ENCODE peak calls at places on chromosomes 3 and 15, in ten cellular contexts. R is neural progenitor cell, N is GM12878, Z is lower lobe of right lung, K is ovary, J is Peyer's patch, E is psoas muscle, V is brain microvascular endothelial cell, M is coronary artery, P is tibial artery. G is an unnamed sample.
A peak's percentile ranks its signal among the peaks of the same experiment; 100 is the strongest.

GRCh38 chr3:128554100-128554464 is 61.1 kb upstream of the GATA2 start:
- DNase-seq in R (no peak), N (no peak), Z (no peak), K (no peak), J (no peak), E (no peak), V (peak; percentile 56), M (peak; percentile 53), P (no peak), G (no peak)

GRCh38 chr15:50627351-50628055 is 59.1 kb downstream of the TRPM7 start:
- DNase-seq in R (no peak), N (no peak), Z (no peak), K (no peak), J (no peak), E (no peak), V (no peak), M (no peak), P (no peak), G (no peak)

GRCh38 chr3:134249935-134250716 is 533 bp downstream of the RYK start:
- DNase-seq in R (peak; percentile 79), N (no peak), Z (peak; percentile 78), K (peak; percentile 75), J (peak; percentile 79), E (peak; percentile 78), V (peak; percentile 24), M (peak; percentile 79), P (peak; percentile 48), G (peak; percentile 66)

GRCh38 chr3:135034291-135034768 is 239.3 kb downstream of the EPHB1 start:
- DNase-seq in R (peak; percentile 20), N (no peak), Z (no peak), K (no peak), J (no peak), E (no peak), V (no peak), M (no peak), P (no peak), G (no peak)

GRCh38 chr3:128366136-128366535 is 100.6 kb downstream of the DNAJB8 start:
- DNase-seq in R (no peak), N (no peak), Z (no peak), K (no peak), J (no peak), E (peak; percentile 83), V (no peak), M (no peak), P (no peak), G (no peak)

GRCh38 chr3:196868297-196868661 is 559 bp downstream of the SENP5 start:
- DNase-seq in R (peak; percentile 60), N (no peak), Z (peak; percentile 52), K (no peak), J (peak; percentile 47), E (no peak), V (peak; percentile 18), M (no peak), P (no peak), G (peak; percentile 57)

GRCh38 chr3:129313983-129314756 is 35.5 kb downstream of the HMCES start:
- DNase-seq in R (peak; percentile 44), N (no peak), Z (no peak), K (no peak), J (no peak), E (no peak), V (no peak), M (no peak), P (no peak), G (no peak)

GRCh38 chr15:74768099-74768770 is 13.6 kb upstream of the CSK start:
- DNase-seq in R (peak; percentile 53), N (no peak), Z (no peak), K (no peak), J (no peak), E (no peak), V (no peak), M (no peak), P (no peak), G (no peak)

GRCh38 chr15:67149859-67150824 is 84.7 kb downstream of the SMAD3 start:
- DNase-seq in R (peak; percentile 43), N (peak; percentile 51), Z (no peak), K (peak; percentile 73), J (peak; percentile 79), E (peak; percentile 75), V (peak; percentile 98), M (peak; percentile 88), P (peak; percentile 77), G (peak; percentile 99)

GRCh38 chr3:55912880-55913279 is 425.8 kb upstream of the WNT5A start:
- DNase-seq in R (no peak), N (no peak), Z (no peak), K (no peak), J (no peak), E (no peak), V (no peak), M (no peak), P (no peak), G (no peak)

DNA sequence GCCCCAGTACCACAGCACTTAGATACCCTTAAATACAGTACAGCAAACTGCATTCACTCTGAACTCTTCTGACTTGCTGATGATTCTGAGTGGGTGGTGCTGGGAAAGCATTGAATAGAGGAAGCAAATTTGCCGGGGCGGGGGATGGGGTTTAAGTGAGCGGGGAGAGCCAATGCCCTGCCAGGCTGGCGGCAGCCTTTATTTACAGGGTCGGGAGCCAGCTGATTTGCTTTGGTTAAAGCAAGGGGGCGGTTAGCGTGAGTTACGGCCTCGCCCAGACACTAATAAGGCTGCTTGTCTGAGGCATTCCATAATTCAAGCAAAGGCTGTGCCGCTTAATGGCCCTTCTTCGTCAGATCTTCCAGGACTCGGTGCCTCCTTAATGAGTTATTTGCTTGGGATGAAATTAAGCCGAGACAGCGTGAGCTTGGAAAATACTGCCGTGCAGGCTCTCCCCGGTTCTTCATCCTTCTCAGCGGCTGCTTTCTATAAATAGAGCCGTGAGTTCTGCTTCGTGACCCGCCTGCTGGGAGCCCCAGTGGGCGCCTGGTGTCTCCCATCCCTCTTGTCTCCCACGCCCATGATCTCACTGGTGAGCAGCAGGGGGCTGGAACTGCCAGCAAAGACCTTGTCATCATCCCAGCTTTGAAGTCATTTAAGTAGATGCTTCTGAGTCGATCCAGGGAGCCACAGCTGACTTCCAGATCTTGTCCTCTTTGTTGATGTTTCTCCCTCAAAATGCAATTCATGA is 25.8 kb downstream of the SPSB4 start:
- DNase-seq in R (peak; percentile 75), N (no peak), Z (peak; percentile 71), K (peak; percentile 66), J (no peak), E (peak; percentile 69), V (peak; percentile 73), M (no peak), P (peak; percentile 67), G (no peak)
- H3K27ac ChIP-seq in R (no peak overlapping the region), N (no peak overlapping the region), Z (peak overlapping the region; percentile 64), K (peak overlapping the region; percentile 64), J (peak overlapping the region; percentile 69), E (peak overlapping the region; percentile 41), V (no peak overlapping the region), M (peak overlapping the region; percentile 63), P (peak overlapping the region; percentile 53), G (no peak overlapping the region)

DNA sequence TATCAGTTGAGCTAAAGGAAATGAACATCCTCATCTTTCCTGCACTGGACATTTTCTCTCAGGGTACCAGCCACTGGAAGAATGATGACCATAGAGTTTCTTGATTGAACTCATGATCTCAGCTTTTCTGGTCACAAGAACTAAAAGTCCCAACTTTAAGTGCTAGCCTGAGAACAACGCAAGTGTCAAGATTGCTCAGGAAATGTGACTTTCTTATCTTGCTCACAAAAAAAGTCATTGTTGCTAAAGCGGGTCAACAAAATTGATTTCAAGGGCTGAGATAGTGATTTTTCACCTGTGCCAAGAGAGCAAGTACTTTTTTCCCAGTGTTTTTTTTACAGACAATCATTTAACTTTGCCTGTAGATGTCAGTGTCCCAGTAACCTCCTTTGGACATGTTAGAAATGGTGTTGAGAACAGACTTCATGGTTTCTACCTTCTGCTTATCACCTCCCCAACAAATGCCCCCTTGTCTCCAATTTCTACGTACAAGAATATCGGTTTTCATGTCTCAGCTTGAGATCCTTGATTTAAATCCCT is 125.9 kb downstream of the SEMA6D start:
- DNase-seq in R (no peak), N (no peak), Z (no peak), K (no peak), J (no peak), E (no peak), V (no peak), M (no peak), P (no peak), G (no peak)
- TF ChIP-seq CTCF in R (no peak), N (no peak), Z (no peak), K (no peak), J (no peak), E (no peak), V (no peak), M (no peak), P (no peak), G (no peak)

GRCh38 chr3:126389112-126389791 is 5.5 kb upstream of the CFAP100 start:
- DNase-seq in R (peak; percentile 97), N (no peak), Z (peak; percentile 97), K (peak; percentile 92), J (peak; percentile 94), E (peak; percentile 97), V (peak; percentile 60), M (peak; percentile 97), P (peak; percentile 96), G (no peak)
- H3K27ac ChIP-seq in R (no peak overlapping the region), N (no peak overlapping the region), Z (peak overlapping the region; percentile 87), K (peak overlapping the region; percentile 79), J (peak overlapping the region; percentile 51), E (peak overlapping the region; percentile 91), V (no peak overlapping the region), M (peak overlapping the region; percentile 89), P (peak overlapping the region; percentile 89), G (no peak overlapping the region)

GRCh38 chr3:185702564-185703225 is 116.6 kb downstream of the SENP2 start:
- DNase-seq in R (no peak), N (no peak), Z (no peak), K (no peak), J (peak; percentile 51), E (no peak), V (no peak), M (no peak), P (no peak), G (no peak)

GRCh38 chr3:185699927-185700326 is 113.8 kb downstream of the SENP2 start:
- DNase-seq in R (no peak), N (no peak), Z (no peak), K (no peak), J (no peak), E (no peak), V (no peak), M (no peak), P (no peak), G (no peak)

GRCh38 chr3:185696039-185696438 is 109.9 kb downstream of the SENP2 start:
- DNase-seq in R (peak; percentile 15), N (no peak), Z (no peak), K (no peak), J (no peak), E (no peak), V (no peak), M (no peak), P (no peak), G (no peak)

GRCh38 chr3:185705498-185705897 is 119.3 kb downstream of the IGF2BP2 start:
- DNase-seq in R (no peak), N (no peak), Z (no peak), K (no peak), J (no peak), E (no peak), V (no peak), M (no peak), P (no peak), G (no peak)

DNA sequence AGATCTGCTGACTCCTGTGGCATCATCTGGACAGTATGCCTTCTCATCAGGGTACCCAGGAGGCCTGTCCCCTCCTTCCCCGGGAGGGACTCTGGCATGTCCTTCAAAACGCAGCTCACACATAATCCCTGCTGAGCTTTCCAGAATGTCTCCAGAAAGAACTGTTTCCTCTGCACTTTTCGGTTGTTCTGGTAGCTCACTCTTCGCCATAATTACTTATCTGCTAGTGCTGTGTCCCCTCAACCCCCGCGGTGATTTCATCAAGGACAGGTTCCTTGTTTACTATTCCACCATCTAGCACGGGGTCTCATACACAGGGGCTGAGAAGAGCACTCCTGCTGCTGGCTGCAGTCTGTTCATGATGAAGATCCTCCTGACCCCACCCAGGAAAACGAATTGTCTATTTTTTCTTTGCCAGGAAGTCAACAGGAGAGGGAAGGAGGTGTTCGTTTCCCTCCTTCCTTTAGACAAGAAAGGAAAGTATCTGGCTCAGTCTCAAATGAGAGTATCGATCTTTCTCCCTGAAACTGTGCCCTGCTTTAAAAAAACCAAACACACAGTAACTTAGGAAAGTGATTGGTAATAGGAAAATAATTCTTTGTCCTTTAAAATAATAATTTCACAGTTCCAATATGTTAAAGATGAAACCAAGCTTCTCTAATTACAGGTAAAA is 115.9 kb downstream of the SENP2 start:
- DNase-seq in R (peak; percentile 19), N (no peak), Z (no peak), K (no peak), J (no peak), E (no peak), V (no peak), M (no peak), P (no peak), G (no peak)
- TF ChIP-seq CTCF in R (no peak), N (no peak), Z (no peak), K (no peak), J (no peak), E (no peak), V (no peak), M (no peak), P (no peak), G (no peak)